ENCODE peak calls at places on chromosomes 6 and 20, in eight cellular contexts. M is IMR-90; D is heart right ventricle; A is naive thymus-derived CD4-positive, alpha-beta T cell; Q is lung; K is CD8-positive, alpha-beta memory T cell; L is endothelial cell of umbilical vein; Y is ovary. C is an unnamed sample.

GRCh38 chr20:63873477-63873971 is 8.5 kb downstream of the TPD52L2 start:
- DNase-seq in M (peak; percentile 92), D (no peak), A (no peak), Q (peak; percentile 66), K (no peak), L (peak; percentile 87), Y (no peak), C (no peak)

GRCh38 chr6:33813246-33813904 is 9.6 kb upstream of the MLN start:
- DNase-seq in M (no peak), D (no peak), A (no peak), Q (no peak), K (no peak), L (no peak), Y (no peak), C (no peak)

GRCh38 chr20:37522258-37523011 is 1.4 kb downstream of the NNAT start:
- DNase-seq in M (peak; percentile 35), D (peak; percentile 61), A (no peak), Q (peak; percentile 87), K (no peak), L (peak; percentile 44), Y (no peak), C (no peak)

GRCh38 chr20:63972312-63973159 is 2.8 kb upstream of the ZNF512B start:
- DNase-seq in M (no peak), D (peak; percentile 23), A (no peak), Q (no peak), K (peak; percentile 36), L (peak; percentile 74), Y (peak; percentile 27), C (no peak)

GRCh38 chr6:48766349-48766748 is 655.4 kb upstream of the PTCHD4 start:
- DNase-seq in M (peak; percentile 79), D (no peak), A (no peak), Q (no peak), K (no peak), L (no peak), Y (no peak), C (no peak)

GRCh38 chr20:59805266-59805665 is 128.2 kb downstream of the SYCP2 start:
- DNase-seq in M (no peak), D (no peak), A (no peak), Q (peak; percentile 15), K (no peak), L (no peak), Y (no peak), C (no peak)

GRCh38 chr20:11030351-11030750 is 356.6 kb upstream of the JAG1 start:
- DNase-seq in M (no peak), D (no peak), A (no peak), Q (no peak), K (no peak), L (no peak), Y (no peak), C (no peak)

GRCh38 chr6:35061651-35062410 is 79.3 kb downstream of the TCP11 start:
- DNase-seq in M (peak; percentile 36), D (no peak), A (no peak), Q (no peak), K (no peak), L (no peak), Y (no peak), C (no peak)

GRCh38 chr6:126516411-126516810 is 176.5 kb downstream of the CENPW start:
- DNase-seq in M (no peak), D (no peak), A (no peak), Q (no peak), K (no peak), L (no peak), Y (no peak), C (no peak)

GRCh38 chr6:40887079-40887822 is 151.8 kb downstream of the UNC5CL start:
- DNase-seq in M (no peak), D (no peak), A (no peak), Q (no peak), K (no peak), L (no peak), Y (no peak), C (no peak)

GRCh38 chr6:117906905-117907599 is at the start of gene SLC35F1:
- DNase-seq in M (peak; percentile 1), D (peak; percentile 19), A (peak; percentile 19), Q (peak; percentile 32), K (no peak), L (peak; percentile 31), Y (peak; percentile 20), C (peak; percentile 66)

GRCh38 chr20:57139342-57140093 is 126.9 kb downstream of the BMP7 start:
- DNase-seq in M (no peak), D (no peak), A (no peak), Q (no peak), K (no peak), L (no peak), Y (no peak), C (no peak)

GRCh38 chr6:166439366-166440091 is 56.8 kb upstream of the MPC1 start:
- DNase-seq in M (no peak), D (no peak), A (no peak), Q (no peak), K (no peak), L (peak; percentile 63), Y (no peak), C (no peak)

GRCh38 chr20:1392693-1393506 is at the start of gene FKBP1A:
- DNase-seq in M (peak; percentile 90), D (peak; percentile 94), A (peak; percentile 92), Q (peak; percentile 89), K (peak; percentile 95), L (peak; percentile 90), Y (peak; percentile 93), C (peak; percentile 89)

GRCh38 chr6:170165085-170165484 is 125.8 kb downstream of the DLL1 start:
- DNase-seq in M (no peak), D (peak; percentile 58), A (no peak), Q (no peak), K (no peak), L (no peak), Y (no peak), C (no peak)

GRCh38 chr6:155717369-155717768 is 261.7 kb upstream of the NOX3 start:
- DNase-seq in M (no peak), D (no peak), A (no peak), Q (no peak), K (no peak), L (no peak), Y (no peak), C (no peak)

GRCh38 chr6:41784581-41785171 is 2.8 kb upstream of the TOMM6 start:
- DNase-seq in M (no peak), D (no peak), A (no peak), Q (no peak), K (no peak), L (no peak), Y (no peak), C (no peak)

GRCh38 chr6:140567469-140567868 is 1193.0 kb upstream of the CITED2 start:
- DNase-seq in M (peak; percentile 16), D (no peak), A (no peak), Q (no peak), K (no peak), L (peak; percentile 12), Y (no peak), C (no peak)

GRCh38 chr6:156789081-156789943 is 12.1 kb downstream of the ARID1B start:
- DNase-seq in M (no peak), D (no peak), A (no peak), Q (no peak), K (no peak), L (no peak), Y (no peak), C (no peak)
- H3K4me1 ChIP-seq in M (peaks cover 17% of the 10 kb centered on the region), D (peaks cover 100% of the 10 kb centered on the region), A (peaks cover 27% of the 10 kb centered on the region), Q (peaks cover 37% of the 10 kb centered on the region), K (peaks cover 80% of the 10 kb centered on the region), L (peaks cover 11% of the 10 kb centered on the region), Y (peaks cover 23% of the 10 kb centered on the region), C (peaks cover 5% of the 10 kb centered on the region)

GRCh38 chr6:51352506-51353029 is 533.9 kb downstream of the TFAP2B start:
- DNase-seq in M (no peak), D (no peak), A (no peak), Q (no peak), K (no peak), L (no peak), Y (no peak), C (no peak)
- H3K27ac ChIP-seq in M (no peak overlapping the region), D (no peak overlapping the region), A (no peak overlapping the region), Q (no peak overlapping the region), K (no peak overlapping the region), L (no peak overlapping the region), Y (no peak overlapping the region), C (no peak overlapping the region)

DNA sequence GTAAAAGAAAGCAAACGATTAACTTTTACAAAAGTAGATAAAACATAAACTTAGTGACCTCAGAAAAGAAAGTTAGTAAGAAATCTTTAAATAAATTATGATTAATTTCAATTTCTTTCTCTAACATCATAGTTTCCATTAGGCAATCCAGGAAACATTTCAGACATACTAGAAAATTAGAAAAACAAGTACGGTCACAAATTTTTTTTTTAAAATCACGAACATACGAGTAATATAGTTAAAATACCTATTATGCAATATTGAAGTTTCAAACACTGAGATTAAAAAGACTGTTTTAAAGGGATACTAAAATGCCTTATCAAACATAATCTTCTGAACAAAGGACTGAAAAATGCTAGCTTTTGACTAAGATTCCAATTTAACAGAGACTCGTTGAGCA is 26.2 kb downstream of the NOL7 start:
- DNase-seq in M (peak; percentile 23), D (no peak), A (no peak), Q (no peak), K (no peak), L (no peak), Y (no peak), C (no peak)
- H3K36me3 ChIP-seq in M (peaks cover 14% of the 10 kb centered on the region), D (peaks cover 66% of the 10 kb centered on the region), A (peaks cover 29% of the 10 kb centered on the region), Q (peaks cover 7% of the 10 kb centered on the region), K (peaks cover 19% of the 10 kb centered on the region), L (peaks cover 2% of the 10 kb centered on the region), Y (no peaks in the 10 kb centered on the region), C (peaks cover 3% of the 10 kb centered on the region)

GRCh38 chr20:17640146-17640874 is 41.7 kb downstream of the RRBP1 start:
- DNase-seq in M (no peak), D (no peak), A (no peak), Q (no peak), K (no peak), L (no peak), Y (no peak), C (no peak)

GRCh38 chr20:17640875-17641378 is 41.1 kb downstream of the RRBP1 start:
- DNase-seq in M (no peak), D (no peak), A (no peak), Q (no peak), K (no peak), L (no peak), Y (no peak), C (no peak)

GRCh38 chr20:17642404-17643269 is 39.4 kb downstream of the RRBP1 start:
- DNase-seq in M (no peak), D (no peak), A (no peak), Q (no peak), K (no peak), L (no peak), Y (no peak), C (no peak)

GRCh38 chr20:17641993-17642392 is 40.0 kb downstream of the RRBP1 start:
- DNase-seq in M (no peak), D (no peak), A (no peak), Q (no peak), K (no peak), L (no peak), Y (no peak), C (no peak)

GRCh38 chr20:17641520-17641964 is 40.5 kb downstream of the RRBP1 start:
- DNase-seq in M (no peak), D (no peak), A (no peak), Q (no peak), K (no peak), L (no peak), Y (no peak), C (no peak)
- H3K4me1 ChIP-seq in M (peaks cover 15% of the 10 kb centered on the region), D (peaks cover 83% of the 10 kb centered on the region), A (no peaks in the 10 kb centered on the region), Q (no peaks in the 10 kb centered on the region), K (no peaks in the 10 kb centered on the region), L (peaks cover 3% of the 10 kb centered on the region), Y (peaks cover 36% of the 10 kb centered on the region), C (peaks cover 7% of the 10 kb centered on the region)

GRCh38 chr6:52526634-52527033 is 50.2 kb downstream of the TRAM2 start:
- DNase-seq in M (peak; percentile 67), D (no peak), A (no peak), Q (no peak), K (no peak), L (no peak), Y (no peak), C (no peak)
- H3K27ac ChIP-seq in M (no peak overlapping the region), D (no peak overlapping the region), A (no peak overlapping the region), Q (no peak overlapping the region), K (no peak overlapping the region), L (no peak overlapping the region), Y (no peak overlapping the region), C (no peak overlapping the region)

C was measured in SJCRH30.